ENCODE peak calls at places on chromosomes 7 and 10, in six cellular contexts. J is activated naive CD4-positive, alpha-beta T cell treated with Interleukin-2 at 50 U/mL for 16 hours; W is ELR; V is memory B cell; M is nephron progenitor cell; F is NCI-H774. Q is an unnamed sample.

GRCh38 chr10:69838418-69838817 is 36.7 kb downstream of the COL13A1 start:
- DNase-seq in V (no peak), F (no peak), W (no peak), M (no peak), J (no peak), Q (no peak)

GRCh38 chr10:83871486-83872081 is 267.7 kb upstream of the GHITM start:
- DNase-seq in J (peak; percentile 61), F (peak; percentile 29), V (peak; percentile 39), M (peak; percentile 79), W (peak; percentile 54), Q (peak; percentile 68)

GRCh38 chr10:132651511-132652029 is 114.0 kb downstream of the INPP5A start:
- DNase-seq in F (no peak), M (no peak), J (no peak), V (no peak), W (no peak), Q (no peak)

GRCh38 chr7:80721880-80722595 is 83.6 kb downstream of the CD36 start:
- DNase-seq in V (no peak), J (no peak), M (no peak), W (peak; percentile 91), F (no peak), Q (peak; percentile 87)

GRCh38 chr10:60139798-60140566 is 233.6 kb upstream of the CCDC6 start:
- DNase-seq in V (no peak), W (peak; percentile 6), F (no peak), J (no peak), M (peak; percentile 3), Q (peak; percentile 83)

GRCh38 chr10:129960493-129961273 is 3.4 kb downstream of the EBF3 start:
- DNase-seq in F (no peak), W (no peak), J (no peak), M (no peak), V (no peak), Q (no peak)

GRCh38 chr10:25899304-25899703 is 34.7 kb upstream of the MYO3A start:
- DNase-seq in V (no peak), W (no peak), F (no peak), J (no peak), M (no peak), Q (no peak)

GRCh38 chr7:81846398-81846797 is 76.6 kb upstream of the HGF start:
- DNase-seq in M (no peak), V (no peak), J (no peak), F (no peak), W (peak; percentile 70), Q (peak; percentile 74)

GRCh38 chr7:96538632-96539031 is 171.0 kb downstream of the SEM1 start:
- DNase-seq in M (no peak), F (no peak), V (no peak), J (no peak), W (no peak), Q (no peak)

GRCh38 chr7:12771378-12771877 is 84.0 kb downstream of the ARL4A start:
- DNase-seq in J (no peak), W (no peak), M (no peak), F (peak; percentile 49), V (no peak), Q (peak; percentile 5)

GRCh38 chr10:132959296-132959961 is 17.1 kb upstream of the CFAP46 start:
- DNase-seq in M (no peak), J (no peak), F (no peak), W (no peak), V (no peak), Q (no peak)

GRCh38 chr7:149722356-149722957 is 50.9 kb downstream of the ZNF467 start:
- DNase-seq in F (no peak), J (no peak), M (no peak), V (no peak), W (no peak), Q (no peak)

GRCh38 chr7:47301078-47301477 is 280.8 kb downstream of the TNS3 start:
- DNase-seq in M (no peak), V (no peak), W (peak; percentile 6), J (no peak), F (no peak), Q (no peak)

GRCh38 chr10:131961777-131962450 is 19.8 kb downstream of the BNIP3 start:
- DNase-seq in F (no peak), W (peak; percentile 54), V (no peak), M (no peak), J (no peak), Q (no peak)

GRCh38 chr7:74272305-74273038 is 16.7 kb upstream of the CLIP2 start:
- DNase-seq in W (peak; percentile 94), J (no peak), M (peak; percentile 30), F (no peak), V (no peak), Q (peak; percentile 61)

GRCh38 chr7:24858108-24858977 is 101.1 kb upstream of the GSDME start:
- DNase-seq in V (no peak), F (no peak), W (no peak), M (no peak), J (no peak), Q (no peak)

GRCh38 chr7:4830176-4830575 is 31.7 kb downstream of the PAPOLB start:
- DNase-seq in F (no peak), M (peak; percentile 71), W (peak; percentile 58), J (peak; percentile 40), V (peak; percentile 41), Q (peak; percentile 8)

GRCh38 chr7:155517452-155517851 is 28.9 kb downstream of the CNPY1 start:
- DNase-seq in V (no peak), J (no peak), F (no peak), W (no peak), M (no peak), Q (no peak)

GRCh38 chr10:32054087-32054486 is 2.1 kb downstream of the KIF5B start:
- DNase-seq in J (no peak), V (no peak), F (peak; percentile 37), W (peak; percentile 66), M (no peak), Q (peak; percentile 68)

GRCh38 chr10:6283632-6284031 is 80.9 kb downstream of the PFKFB3 start:
- DNase-seq in V (no peak), F (no peak), J (no peak), M (no peak), W (no peak), Q (no peak)

GRCh38 chr10:15137636-15138035 is 30.9 kb downstream of the NMT2 start:
- DNase-seq in V (no peak), J (no peak), F (no peak), W (no peak), M (no peak), Q (no peak)

GRCh38 chr10:102119417-102120141 is 589 bp downstream of the LDB1 start:
- DNase-seq in M (peak; percentile 35), J (peak; percentile 42), W (peak; percentile 72), V (peak; percentile 58), F (no peak), Q (peak; percentile 77)

GRCh38 chr7:151432658-151433521 is 7.1 kb downstream of the CRYGN start:
- DNase-seq in F (no peak), J (peak; percentile 68), V (no peak), W (no peak), M (no peak), Q (peak; percentile 55)

GRCh38 chr7:17599733-17600685 is 301.6 kb downstream of the AHR start:
- DNase-seq in J (no peak), M (no peak), V (no peak), F (no peak), W (peak; percentile 98), Q (peak; percentile 97)

GRCh38 chr10:117668351-117669008 is 125.9 kb downstream of the EMX2 start:
- DNase-seq in F (no peak), J (no peak), M (no peak), W (no peak), V (no peak), Q (peak; percentile 11)

GRCh38 chr10:323651-324293 is 188.5 kb downstream of the ZMYND11 start:
- DNase-seq in M (no peak), V (no peak), J (peak; percentile 62), F (no peak), W (peak; percentile 97), Q (peak; percentile 94)

GRCh38 chr7:140577656-140578055 is 63.0 kb downstream of the DENND2A start:
- DNase-seq in F (no peak), J (no peak), V (no peak), W (no peak), M (no peak), Q (no peak)

GRCh38 chr7:43954524-43955228 is 28.4 kb downstream of the UBE2D4 start:
- DNase-seq in W (peak; percentile 79), V (no peak), F (no peak), J (peak; percentile 4), M (peak; percentile 10), Q (peak; percentile 62)

GRCh38 chr7:11341285-11341944 is 367.7 kb downstream of the PHF14 start:
- DNase-seq in V (no peak), J (no peak), F (peak; percentile 79), W (peak; percentile 34), M (no peak), Q (peak; percentile 32)

GRCh38 chr10:21208666-21209316 is 311.7 kb upstream of the NEBL start:
- DNase-seq in M (no peak), J (no peak), W (no peak), F (no peak), V (no peak), Q (no peak)

GRCh38 chr10:117899181-117899683 is 147.5 kb downstream of the RAB11FIP2 start:
- DNase-seq in M (peak; percentile 5), F (no peak), V (no peak), J (no peak), W (no peak), Q (no peak)

GRCh38 chr7:4665661-4666060 is 16.4 kb upstream of the FOXK1 start:
- DNase-seq in M (no peak), F (no peak), J (no peak), V (no peak), W (peak; percentile 79), Q (peak; percentile 23)

GRCh38 chr10:86758231-86759072 is 2.0 kb downstream of the BMPR1A start:
- DNase-seq in W (peak; percentile 48), J (no peak), M (no peak), F (no peak), V (no peak), Q (peak; percentile 42)

GRCh38 chr7:32058017-32058416 is 12.2 kb downstream of the PDE1C start:
- DNase-seq in V (no peak), W (no peak), M (no peak), J (no peak), F (no peak), Q (no peak)

GRCh38 chr7:46485481-46486065 is 564.5 kb upstream of the IGFBP3 start:
- DNase-seq in F (no peak), V (no peak), M (no peak), J (no peak), W (peak; percentile 88), Q (peak; percentile 36)

GRCh38 chr7:27110163-27110976 is 7.9 kb upstream of the HOXA2 start:
- DNase-seq in J (no peak), M (peak; percentile 96), W (peak; percentile 61), F (no peak), V (no peak), Q (peak; percentile 50)

GRCh38 chr7:134454277-134454676 is 4.6 kb downstream of the AKR1B1 start:
- DNase-seq in M (no peak), F (no peak), V (no peak), J (no peak), W (no peak), Q (no peak)

GRCh38 chr10:103983367-103983911 is 16.5 kb downstream of the SLK start:
- DNase-seq in F (no peak), M (no peak), V (peak; percentile 22), W (peak; percentile 31), J (no peak), Q (no peak)

Q was measured in epithelial cell of esophagus.